ENCODE peak calls at places on chromosomes 3 and 15, in seven cellular contexts. One of them, this sample, is unnamed.

GRCh38 chr3:49674491-49674983 is 386 bp downstream of the APEH start:
- DNase-seq in aorta: peak; percentile 64
- DNase-seq in ovary: no peak
- DNase-seq in heart left ventricle: no peak
- DNase-seq in colonic mucosa: peak; percentile 35
- DNase-seq in fibroblast of lung: no peak
- DNase-seq in gastrocnemius medialis: no peak
- DNase-seq in this sample: no peak

GRCh38 chr3:29384640-29385039 is 103.8 kb downstream of the RBMS3 start:
- DNase-seq in aorta: peak; percentile 47
- DNase-seq in ovary: no peak
- DNase-seq in heart left ventricle: peak; percentile 34
- DNase-seq in colonic mucosa: no peak
- DNase-seq in fibroblast of lung: peak; percentile 38
- DNase-seq in gastrocnemius medialis: no peak
- DNase-seq in this sample: no peak

GRCh38 chr15:29788433-29789034 is 33.7 kb downstream of the TJP1 start:
- DNase-seq in aorta: no peak
- DNase-seq in ovary: no peak
- DNase-seq in heart left ventricle: no peak
- DNase-seq in colonic mucosa: no peak
- DNase-seq in fibroblast of lung: no peak
- DNase-seq in gastrocnemius medialis: no peak
- DNase-seq in this sample: no peak

GRCh38 chr3:178517665-178518366 is 18.4 kb upstream of the KCNMB2 start:
- DNase-seq in aorta: no peak
- DNase-seq in ovary: no peak
- DNase-seq in heart left ventricle: no peak
- DNase-seq in colonic mucosa: no peak
- DNase-seq in fibroblast of lung: no peak
- DNase-seq in gastrocnemius medialis: no peak
- DNase-seq in this sample: no peak

GRCh38 chr3:12758025-12758830 is 831 bp downstream of the TMEM40 start:
- DNase-seq in aorta: peak; percentile 72
- DNase-seq in ovary: peak; percentile 45
- DNase-seq in heart left ventricle: peak; percentile 55
- DNase-seq in colonic mucosa: no peak
- DNase-seq in fibroblast of lung: peak; percentile 83
- DNase-seq in gastrocnemius medialis: peak; percentile 30
- DNase-seq in this sample: peak; percentile 65

GRCh38 chr3:194739498-194740284 is 54.0 kb downstream of the FAM43A start:
- DNase-seq in aorta: no peak
- DNase-seq in ovary: no peak
- DNase-seq in heart left ventricle: no peak
- DNase-seq in colonic mucosa: no peak
- DNase-seq in fibroblast of lung: no peak
- DNase-seq in gastrocnemius medialis: no peak
- DNase-seq in this sample: no peak

GRCh38 chr3:45153658-45154437 is 7.7 kb upstream of the CDCP1 start:
- DNase-seq in aorta: no peak
- DNase-seq in ovary: no peak
- DNase-seq in heart left ventricle: no peak
- DNase-seq in colonic mucosa: no peak
- DNase-seq in fibroblast of lung: peak; percentile 35
- DNase-seq in gastrocnemius medialis: no peak
- DNase-seq in this sample: no peak

GRCh38 chr3:57942872-57943283 is 65.3 kb upstream of the FLNB start:
- DNase-seq in aorta: peak; percentile 64
- DNase-seq in ovary: no peak
- DNase-seq in heart left ventricle: peak; percentile 78
- DNase-seq in colonic mucosa: peak; percentile 48
- DNase-seq in fibroblast of lung: no peak
- DNase-seq in gastrocnemius medialis: peak; percentile 54
- DNase-seq in this sample: peak; percentile 75

GRCh38 chr15:90364251-90364650 is 12.2 kb downstream of the ZNF774 start:
- DNase-seq in aorta: no peak
- DNase-seq in ovary: no peak
- DNase-seq in heart left ventricle: no peak
- DNase-seq in colonic mucosa: no peak
- DNase-seq in fibroblast of lung: peak; percentile 32
- DNase-seq in gastrocnemius medialis: no peak
- DNase-seq in this sample: no peak

GRCh38 chr3:143443851-143444331 is 324.3 kb downstream of the CHST2 start:
- DNase-seq in aorta: peak; percentile 64
- DNase-seq in ovary: no peak
- DNase-seq in heart left ventricle: peak; percentile 65
- DNase-seq in colonic mucosa: peak; percentile 70
- DNase-seq in fibroblast of lung: peak; percentile 96
- DNase-seq in gastrocnemius medialis: peak; percentile 55
- DNase-seq in this sample: peak; percentile 27

GRCh38 chr15:58077427-58077826 is 11.9 kb upstream of the ALDH1A2 start:
- DNase-seq in aorta: no peak
- DNase-seq in ovary: no peak
- DNase-seq in heart left ventricle: no peak
- DNase-seq in colonic mucosa: no peak
- DNase-seq in fibroblast of lung: no peak
- DNase-seq in gastrocnemius medialis: no peak
- DNase-seq in this sample: no peak

GRCh38 chr3:143436231-143436930 is 316.8 kb downstream of the CHST2 start:
- DNase-seq in aorta: no peak
- DNase-seq in ovary: no peak
- DNase-seq in heart left ventricle: no peak
- DNase-seq in colonic mucosa: no peak
- DNase-seq in fibroblast of lung: peak; percentile 33
- DNase-seq in gastrocnemius medialis: no peak
- DNase-seq in this sample: no peak

GRCh38 chr15:60272623-60273022 is 125.2 kb downstream of the ANXA2 start:
- DNase-seq in aorta: no peak
- DNase-seq in ovary: no peak
- DNase-seq in heart left ventricle: no peak
- DNase-seq in colonic mucosa: no peak
- DNase-seq in fibroblast of lung: no peak
- DNase-seq in gastrocnemius medialis: no peak
- DNase-seq in this sample: no peak

GRCh38 chr15:63453181-63453905 is 51.0 kb upstream of the USP3 start:
- DNase-seq in aorta: no peak
- DNase-seq in ovary: no peak
- DNase-seq in heart left ventricle: no peak
- DNase-seq in colonic mucosa: no peak
- DNase-seq in fibroblast of lung: no peak
- DNase-seq in gastrocnemius medialis: no peak
- DNase-seq in this sample: no peak

GRCh38 chr15:92869977-92870644 is 30.0 kb upstream of the CHD2 start:
- DNase-seq in aorta: no peak
- DNase-seq in ovary: no peak
- DNase-seq in heart left ventricle: no peak
- DNase-seq in colonic mucosa: peak; percentile 36
- DNase-seq in fibroblast of lung: no peak
- DNase-seq in gastrocnemius medialis: no peak
- DNase-seq in this sample: no peak

GRCh38 chr3:15964605-15965061 is 166.9 kb upstream of the ANKRD28 start:
- DNase-seq in aorta: no peak
- DNase-seq in ovary: peak; percentile 28
- DNase-seq in heart left ventricle: no peak
- DNase-seq in colonic mucosa: no peak
- DNase-seq in fibroblast of lung: peak; percentile 55
- DNase-seq in gastrocnemius medialis: peak; percentile 93
- DNase-seq in this sample: peak; percentile 63

GRCh38 chr3:86225461-86225860 is 765.5 kb downstream of the VGLL3 start:
- DNase-seq in aorta: no peak
- DNase-seq in ovary: no peak
- DNase-seq in heart left ventricle: no peak
- DNase-seq in colonic mucosa: no peak
- DNase-seq in fibroblast of lung: no peak
- DNase-seq in gastrocnemius medialis: no peak
- DNase-seq in this sample: no peak

GRCh38 chr3:122514123-122515019 is at the start of gene KPNA1:
- DNase-seq in aorta: peak; percentile 92
- DNase-seq in ovary: peak; percentile 90
- DNase-seq in heart left ventricle: peak; percentile 90
- DNase-seq in colonic mucosa: peak; percentile 86
- DNase-seq in fibroblast of lung: peak; percentile 88
- DNase-seq in gastrocnemius medialis: peak; percentile 93
- DNase-seq in this sample: peak; percentile 88

GRCh38 chr15:73887481-73887880 is 14.1 kb downstream of the TBC1D21 start:
- DNase-seq in aorta: no peak
- DNase-seq in ovary: no peak
- DNase-seq in heart left ventricle: no peak
- DNase-seq in colonic mucosa: no peak
- DNase-seq in fibroblast of lung: no peak
- DNase-seq in gastrocnemius medialis: no peak
- DNase-seq in this sample: no peak

GRCh38 chr3:45124379-45124778 is 21.8 kb downstream of the CDCP1 start:
- DNase-seq in aorta: peak; percentile 81
- DNase-seq in ovary: no peak
- DNase-seq in heart left ventricle: no peak
- DNase-seq in colonic mucosa: no peak
- DNase-seq in fibroblast of lung: peak; percentile 83
- DNase-seq in gastrocnemius medialis: peak; percentile 90
- DNase-seq in this sample: no peak

GRCh38 chr15:75232826-75233503 is 25.2 kb upstream of the GOLGA6C start:
- DNase-seq in aorta: no peak
- DNase-seq in ovary: no peak
- DNase-seq in heart left ventricle: no peak
- DNase-seq in colonic mucosa: no peak
- DNase-seq in fibroblast of lung: no peak
- DNase-seq in gastrocnemius medialis: no peak
- DNase-seq in this sample: peak; percentile 4

GRCh38 chr15:70762469-70763119 is 764 bp downstream of the UACA start:
- DNase-seq in aorta: peak; percentile 58
- DNase-seq in ovary: peak; percentile 65
- DNase-seq in heart left ventricle: peak; percentile 38
- DNase-seq in colonic mucosa: peak; percentile 67
- DNase-seq in fibroblast of lung: peak; percentile 86
- DNase-seq in gastrocnemius medialis: peak; percentile 72
- DNase-seq in this sample: peak; percentile 53

GRCh38 chr3:11603628-11604027 is 40.1 kb downstream of the VGLL4 start:
- DNase-seq in aorta: peak; percentile 67
- DNase-seq in ovary: peak; percentile 50
- DNase-seq in heart left ventricle: peak; percentile 43
- DNase-seq in colonic mucosa: no peak
- DNase-seq in fibroblast of lung: peak; percentile 94
- DNase-seq in gastrocnemius medialis: peak; percentile 58
- DNase-seq in this sample: no peak

GRCh38 chr15:83767786-83768185 is 113.9 kb downstream of the ADAMTSL3 start:
- DNase-seq in aorta: no peak
- DNase-seq in ovary: no peak
- DNase-seq in heart left ventricle: no peak
- DNase-seq in colonic mucosa: no peak
- DNase-seq in fibroblast of lung: peak; percentile 47
- DNase-seq in gastrocnemius medialis: no peak
- DNase-seq in this sample: no peak

GRCh38 chr3:42847731-42848130 is 27.9 kb downstream of the CYP8B1 start:
- DNase-seq in aorta: no peak
- DNase-seq in ovary: no peak
- DNase-seq in heart left ventricle: no peak
- DNase-seq in colonic mucosa: no peak
- DNase-seq in fibroblast of lung: no peak
- DNase-seq in gastrocnemius medialis: no peak
- DNase-seq in this sample: no peak

GRCh38 chr3:16350041-16350952 is 85.3 kb downstream of the OXNAD1 start:
- DNase-seq in aorta: no peak
- DNase-seq in ovary: no peak
- DNase-seq in heart left ventricle: no peak
- DNase-seq in colonic mucosa: no peak
- DNase-seq in fibroblast of lung: peak; percentile 78
- DNase-seq in gastrocnemius medialis: no peak
- DNase-seq in this sample: no peak

GRCh38 chr3:141280690-141281089 is 49.1 kb downstream of the PXYLP1 start:
- DNase-seq in aorta: no peak
- DNase-seq in ovary: no peak
- DNase-seq in heart left ventricle: no peak
- DNase-seq in colonic mucosa: no peak
- DNase-seq in fibroblast of lung: no peak
- DNase-seq in gastrocnemius medialis: no peak
- DNase-seq in this sample: peak; percentile 45

DNA sequence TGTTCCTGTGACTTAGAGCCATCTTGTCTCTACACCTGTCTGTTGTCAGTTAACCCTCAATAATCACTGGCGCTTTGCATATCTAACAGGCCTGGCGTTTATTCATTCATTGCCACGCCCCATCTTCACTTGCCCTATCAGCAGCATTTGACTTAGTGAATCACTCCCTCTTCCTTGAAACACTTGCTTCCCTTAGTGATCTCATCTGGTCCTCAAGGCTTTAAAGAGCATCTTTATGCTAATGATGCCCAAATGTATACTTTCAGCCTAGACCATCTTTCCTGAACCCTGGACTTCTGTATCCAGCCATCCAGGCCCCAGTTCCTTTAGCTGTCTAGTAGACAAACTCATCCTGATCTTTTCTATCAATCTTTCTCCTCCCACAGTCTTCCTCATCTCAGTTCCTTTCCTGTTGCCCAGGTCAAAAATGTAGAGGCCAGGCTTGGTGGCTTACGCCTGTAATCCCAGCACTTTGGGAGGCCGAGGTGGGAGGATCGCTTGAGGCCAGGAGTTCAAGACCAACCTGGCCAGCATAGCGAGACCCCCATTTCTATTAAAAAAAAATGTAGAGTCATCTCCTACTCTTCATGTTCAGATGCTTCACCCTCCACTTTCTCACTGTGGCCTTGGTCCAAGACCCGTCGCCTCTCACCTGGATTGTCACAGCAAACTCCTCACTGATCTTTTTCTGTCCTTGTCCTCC is 1.4 kb upstream of the IGDCC4 start:
- DNase-seq in aorta: no peak
- DNase-seq in ovary: peak; percentile 13
- DNase-seq in heart left ventricle: no peak
- DNase-seq in colonic mucosa: no peak
- DNase-seq in fibroblast of lung: peak; percentile 12
- DNase-seq in gastrocnemius medialis: peak; percentile 6
- DNase-seq in this sample: no peak
- H3K27ac ChIP-seq in aorta: no peak overlapping the region
- H3K27ac ChIP-seq in ovary: no peak overlapping the region
- H3K27ac ChIP-seq in heart left ventricle: no peak overlapping the region
- H3K27ac ChIP-seq in colonic mucosa: no peak overlapping the region
- H3K27ac ChIP-seq in fibroblast of lung: no peak overlapping the region
- H3K27ac ChIP-seq in gastrocnemius medialis: no peak overlapping the region
- H3K27ac ChIP-seq in this sample: no peak overlapping the region

GRCh38 chr15:55915221-55915620 is 78.2 kb downstream of the NEDD4 start:
- DNase-seq in aorta: no peak
- DNase-seq in ovary: no peak
- DNase-seq in heart left ventricle: no peak
- DNase-seq in colonic mucosa: no peak
- DNase-seq in fibroblast of lung: no peak
- DNase-seq in gastrocnemius medialis: no peak
- DNase-seq in this sample: no peak
- H3K27ac ChIP-seq in aorta: no peak overlapping the region
- H3K27ac ChIP-seq in ovary: no peak overlapping the region
- H3K27ac ChIP-seq in heart left ventricle: no peak overlapping the region
- H3K27ac ChIP-seq in colonic mucosa: no peak overlapping the region
- H3K27ac ChIP-seq in fibroblast of lung: no peak overlapping the region
- H3K27ac ChIP-seq in gastrocnemius medialis: peak overlapping the region; percentile 90
- H3K27ac ChIP-seq in this sample: no peak overlapping the region

GRCh38 chr15:67074886-67075229 is 9.5 kb downstream of the SMAD3 start:
- DNase-seq in aorta: no peak
- DNase-seq in ovary: no peak
- DNase-seq in heart left ventricle: no peak
- DNase-seq in colonic mucosa: no peak
- DNase-seq in fibroblast of lung: no peak
- DNase-seq in gastrocnemius medialis: no peak
- DNase-seq in this sample: no peak
- H3K27ac ChIP-seq in aorta: no peak overlapping the region
- H3K27ac ChIP-seq in ovary: no peak overlapping the region
- H3K27ac ChIP-seq in heart left ventricle: no peak overlapping the region
- H3K27ac ChIP-seq in colonic mucosa: peak overlapping the region; percentile 14
- H3K27ac ChIP-seq in fibroblast of lung: peak overlapping the region; percentile 57
- H3K27ac ChIP-seq in gastrocnemius medialis: peak overlapping the region; percentile 97
- H3K27ac ChIP-seq in this sample: no peak overlapping the region

GRCh38 chr3:120684896-120685295 is 2.9 kb upstream of the HGD start:
- DNase-seq in aorta: no peak
- DNase-seq in ovary: no peak
- DNase-seq in heart left ventricle: no peak
- DNase-seq in colonic mucosa: no peak
- DNase-seq in fibroblast of lung: no peak
- DNase-seq in gastrocnemius medialis: no peak
- DNase-seq in this sample: no peak
- H3K27ac ChIP-seq in aorta: no peak overlapping the region
- H3K27ac ChIP-seq in ovary: no peak overlapping the region
- H3K27ac ChIP-seq in heart left ventricle: no peak overlapping the region
- H3K27ac ChIP-seq in colonic mucosa: no peak overlapping the region
- H3K27ac ChIP-seq in fibroblast of lung: no peak overlapping the region
- H3K27ac ChIP-seq in gastrocnemius medialis: no peak overlapping the region
- H3K27ac ChIP-seq in this sample: no peak overlapping the region